ENCODE peak calls at places on chromosomes 4 and X, in six cellular contexts. F, I, T, M, R and W are unnamed samples. For H3K36me3, the result is how much of the 10 kb centered on the place peaks cover.

GRCh38 chr4:103099691-103100392 is at the start of gene BDH2:
- DNase-seq in F (peak), I (no peak), T (no peak), M (peak), R (peak), W (peak)

GRCh38 chr4:163493643-163494359 is 689 bp upstream of the TMA16 start:
- DNase-seq in F (no peak), I (no peak), T (no peak), M (peak), R (no peak), W (no peak)

GRCh38 chr4:42555828-42556227 is 101.1 kb downstream of the ATP8A1 start:
- DNase-seq in F (no peak), I (no peak), T (no peak), M (peak), R (no peak), W (no peak)

GRCh38 chr4:168408620-168409019 is 71.7 kb downstream of the DDX60L start:
- DNase-seq in F (peak), I (no peak), T (no peak), M (peak), R (peak), W (peak)

GRCh38 chr4:115113382-115114106 is at the start of gene NDST4:
- DNase-seq in F (no peak), I (no peak), T (no peak), M (peak), R (no peak), W (no peak)

GRCh38 chr4:4574792-4575191 is 32.9 kb upstream of the STX18 start:
- DNase-seq in F (no peak), I (no peak), T (no peak), M (peak), R (peak), W (peak)

GRCh38 chr4:168830777-168831512 is 179.1 kb downstream of the CBR4 start:
- DNase-seq in F (no peak), I (no peak), T (no peak), M (peak), R (no peak), W (no peak)

GRCh38 chr4:183014361-183015084 is 84.5 kb upstream of the WWC2 start:
- DNase-seq in F (no peak), I (no peak), T (no peak), M (no peak), R (no peak), W (no peak)

GRCh38 chrX:10769165-10769564 is 148.8 kb upstream of the MID1 start:
- DNase-seq in F (no peak), I (no peak), T (no peak), M (peak), R (no peak), W (no peak)

GRCh38 chrX:57156397-57157049 is 19.3 kb upstream of the SPIN2A start:
- DNase-seq in F (no peak), I (no peak), T (no peak), M (peak), R (peak), W (no peak)

GRCh38 chrX:140141444-140142029 is 176.2 kb upstream of the CXorf66 start:
- DNase-seq in F (no peak), I (no peak), T (no peak), M (peak), R (no peak), W (no peak)

GRCh38 chr4:175435437-175435836 is 376.6 kb downstream of the GPM6A start:
- DNase-seq in F (no peak), I (no peak), T (no peak), M (no peak), R (peak), W (no peak)

GRCh38 chr4:173169428-173170209 is 1.0 kb downstream of the GALNT7 start:
- DNase-seq in F (peak), I (peak), T (peak), M (peak), R (peak), W (peak)

GRCh38 chrX:97399400-97399799 is 515.7 kb downstream of the RPA4 start:
- DNase-seq in F (no peak), I (no peak), T (no peak), M (peak), R (peak), W (no peak)

GRCh38 chr4:82232891-82233290 is 140.9 kb downstream of the HNRNPD start:
- DNase-seq in F (no peak), I (no peak), T (no peak), M (peak), R (no peak), W (no peak)

GRCh38 chr4:152937535-152938236 is 1.6 kb downstream of the FHDC1 start:
- DNase-seq in F (no peak), I (no peak), T (peak), M (peak), R (peak), W (no peak)

GRCh38 chrX:45889471-45889870 is 655.8 kb downstream of the ZNF674 start:
- DNase-seq in F (no peak), I (no peak), T (no peak), M (peak), R (no peak), W (no peak)

GRCh38 chr4:158300012-158300411 is 89.7 kb downstream of the TMEM144 start:
- DNase-seq in F (no peak), I (no peak), T (no peak), M (no peak), R (no peak), W (no peak)

GRCh38 chrX:48035891-48036290 is 29.1 kb downstream of the SPACA5 start:
- DNase-seq in F (no peak), I (no peak), T (no peak), M (no peak), R (no peak), W (no peak)

GRCh38 chrX:135522878-135523693 is 2.6 kb downstream of the INTS6L start:
- DNase-seq in F (no peak), I (no peak), T (no peak), M (peak), R (no peak), W (no peak)

GRCh38 chr4:179695175-179695574 is 2252.9 kb upstream of the AGA start:
- DNase-seq in F (no peak), I (no peak), T (no peak), M (peak), R (peak), W (no peak)

GRCh38 chr4:150302553-150302952 is 224.3 kb downstream of the DCLK2 start:
- DNase-seq in F (peak), I (no peak), T (no peak), M (peak), R (peak), W (peak)

GRCh38 chrX:50700921-50701320 is 113.1 kb downstream of the SHROOM4 start:
- DNase-seq in F (no peak), I (no peak), T (no peak), M (peak), R (peak), W (no peak)

GRCh38 chrX:39850630-39851152 is 247.1 kb downstream of the BCOR start:
- DNase-seq in F (no peak), I (no peak), T (no peak), M (peak), R (no peak), W (peak)

GRCh38 chr4:26896636-26897035 is 36.0 kb downstream of the STIM2 start:
- DNase-seq in F (no peak), I (no peak), T (no peak), M (peak), R (no peak), W (no peak)

GRCh38 chrX:38278682-38279081 is 48.6 kb downstream of the RPGR start:
- DNase-seq in F (no peak), I (no peak), T (no peak), M (peak), R (peak), W (no peak)

GRCh38 chrX:40644175-40644574 is 3.2 kb downstream of the CXorf38 start:
- DNase-seq in F (no peak), I (no peak), T (no peak), M (peak), R (no peak), W (peak)

GRCh38 chr4:17347445-17347844 is 164.4 kb downstream of the QDPR start:
- DNase-seq in F (no peak), I (no peak), T (no peak), M (peak), R (peak), W (no peak)

GRCh38 chr4:152352645-152353116 is 183.2 kb downstream of the FBXW7 start:
- DNase-seq in F (peak), I (no peak), T (no peak), M (peak), R (peak), W (peak)

GRCh38 chrX:115584715-115585114 is 23.7 kb downstream of the PLS3 start:
- DNase-seq in F (no peak), I (no peak), T (no peak), M (peak), R (no peak), W (no peak)

GRCh38 chr4:7414736-7415510 is 19.8 kb downstream of the PSAPL1 start:
- DNase-seq in F (peak), I (peak), T (no peak), M (no peak), R (no peak), W (no peak)

GRCh38 chrX:134898450-134898849 is 92.3 kb upstream of the SMIM10 start:
- DNase-seq in F (no peak), I (no peak), T (no peak), M (peak), R (no peak), W (no peak)

GRCh38 chr4:165766018-165766417 is 107.0 kb upstream of the TLL1 start:
- DNase-seq in F (no peak), I (no peak), T (no peak), M (no peak), R (no peak), W (no peak)

GRCh38 chr4:87129681-87130080 is 90.7 kb downstream of the KLHL8 start:
- DNase-seq in F (no peak), I (no peak), T (no peak), M (no peak), R (no peak), W (no peak)

GRCh38 chr4:87132035-87132434 is 88.4 kb downstream of the KLHL8 start:
- DNase-seq in F (no peak), I (no peak), T (no peak), M (no peak), R (no peak), W (no peak)

GRCh38 chr4:87130482-87130881 is 89.9 kb downstream of the KLHL8 start:
- DNase-seq in F (no peak), I (no peak), T (no peak), M (no peak), R (no peak), W (no peak)

GRCh38 chr4:87133183-87133582 is 87.2 kb downstream of the KLHL8 start:
- DNase-seq in F (no peak), I (no peak), T (no peak), M (no peak), R (no peak), W (no peak)

DNA sequence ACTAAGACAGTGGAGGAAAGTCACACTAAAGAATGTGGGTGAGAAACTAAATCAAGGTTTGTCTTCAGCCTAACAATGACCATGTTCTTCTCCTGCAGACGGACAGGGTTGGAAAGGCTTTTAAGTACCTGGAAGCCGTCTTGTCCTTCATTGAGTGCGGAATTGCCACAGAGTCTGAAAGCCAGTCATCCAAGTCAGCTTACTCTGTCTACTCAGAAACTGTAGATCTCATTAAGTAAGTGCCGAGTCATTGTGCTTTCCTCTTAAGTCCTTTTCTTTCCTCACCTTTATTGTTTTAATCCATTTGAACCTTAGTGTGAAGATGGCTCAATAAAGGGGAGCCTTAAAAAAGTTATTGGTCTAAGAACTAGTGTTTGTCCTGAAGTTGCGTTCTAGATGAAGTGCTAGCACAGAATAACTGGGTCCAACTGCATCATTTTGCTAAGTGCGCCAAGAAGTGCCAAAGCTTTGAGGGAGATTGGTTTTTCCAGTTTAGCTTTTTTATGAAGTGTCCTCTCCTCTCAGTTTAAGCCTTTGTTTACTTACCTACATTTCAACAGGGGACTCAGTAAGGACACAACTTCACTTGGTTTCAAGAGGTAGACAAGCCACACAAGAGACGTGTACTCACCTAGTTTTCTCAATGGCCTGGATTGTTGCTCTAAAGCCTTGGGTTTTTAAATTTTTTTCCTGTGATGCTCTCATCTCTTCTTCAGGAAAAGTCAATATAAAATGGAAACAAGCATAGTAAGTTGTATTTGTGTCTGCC is 89.2 kb downstream of the KLHL8 start:
- DNase-seq in F (no peak), I (no peak), T (no peak), M (no peak), R (no peak), W (no peak)
- H3K36me3 ChIP-seq in F (under half), I (under half), T (under half), M (half or more), R (under half), W (half or more)

GRCh38 chrX:102155806-102156179 is at the start of gene BEX5:
- DNase-seq in F (peak), I (no peak), T (peak), M (peak), R (peak), W (no peak)
- H3K4me3 ChIP-seq in F (peak), I (peak), T (peak), M (peak), R (no peak), W (no peak)

GRCh38 chr4:113547487-113548042 is 214.0 kb downstream of the CAMK2D start:
- DNase-seq in F (peak), I (peak), T (peak), M (peak), R (peak), W (peak)
- H3K36me3 ChIP-seq in F (under half), I (under half), T (under half), M (under half), R (under half), W (under half)

GRCh38 chrX:5916945-5917344 is 311.7 kb downstream of the NLGN4X start:
- DNase-seq in F (no peak), I (no peak), T (no peak), M (no peak), R (no peak), W (no peak)

DNA sequence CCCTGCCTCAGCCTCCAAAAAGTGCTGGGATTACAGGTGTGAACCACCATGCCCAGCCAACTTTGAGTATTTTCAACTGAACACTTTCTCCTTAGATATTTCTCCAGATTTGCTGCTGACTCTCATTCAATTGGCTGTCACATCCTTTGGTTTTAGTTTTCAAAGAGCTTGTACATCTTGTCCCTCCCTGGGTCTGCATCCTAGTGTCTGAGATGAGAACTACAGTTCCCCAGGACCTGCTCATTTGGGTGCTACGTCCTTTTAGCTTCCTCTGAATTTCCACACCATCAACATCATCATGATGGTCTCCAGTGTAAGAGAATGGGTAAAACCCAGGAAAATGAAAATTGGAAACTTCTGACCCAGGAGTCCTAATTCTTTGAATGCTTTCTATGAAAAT is 312.9 kb downstream of the NLGN4X start:
- DNase-seq in F (no peak), I (no peak), T (no peak), M (no peak), R (no peak), W (no peak)
- H3K4me3 ChIP-seq in F (no peak), I (no peak), T (no peak), M (no peak), R (no peak), W (no peak)

GRCh38 chr4:76977731-76978350 is 28.3 kb downstream of the SEPTIN11 start:
- DNase-seq in F (no peak), I (no peak), T (no peak), M (peak), R (no peak), W (peak)
- H3K36me3 ChIP-seq in F (under half), I (under half), T (under half), M (half or more), R (under half), W (half or more)

GRCh38 chr4:74451214-74451661 is 6.3 kb downstream of the AREG start:
- DNase-seq in F (no peak), I (no peak), T (no peak), M (peak), R (no peak), W (peak)

GRCh38 chr4:74450298-74450683 is 5.4 kb downstream of the AREG start:
- DNase-seq in F (no peak), I (no peak), T (no peak), M (no peak), R (no peak), W (peak)

GRCh38 chr4:74446896-74447295 is 2.0 kb downstream of the AREG start:
- DNase-seq in F (no peak), I (no peak), T (no peak), M (no peak), R (no peak), W (no peak)

GRCh38 chr4:74447636-74448233 is 2.8 kb downstream of the AREG start:
- DNase-seq in F (no peak), I (no peak), T (no peak), M (no peak), R (no peak), W (no peak)

GRCh38 chr4:74449571-74450297 is 4.8 kb downstream of the AREG start:
- DNase-seq in F (no peak), I (no peak), T (no peak), M (peak), R (no peak), W (no peak)
- H3K4me3 ChIP-seq in F (no peak), I (no peak), T (no peak), M (no peak), R (no peak), W (no peak)